ENCODE peak calls at places on chromosomes 3 and 15, in four cellular contexts. K, J, N and V are unnamed samples.

GRCh38 chr3:155407331-155407730 is 113.8 kb upstream of the STRIT1 start:
- DNase-seq in N (no peak), K (peak; percentile 34), J (no peak), V (no peak)

GRCh38 chr15:83292317-83292716 is 7.9 kb upstream of the BNC1 start:
- DNase-seq in J (peak; percentile 54), K (peak; percentile 90), N (no peak), V (no peak)

GRCh38 chr15:31442203-31443090 is 115.8 kb downstream of the KLF13 start:
- DNase-seq in K (peak; percentile 93), N (no peak), J (peak; percentile 95), V (no peak)

GRCh38 chr3:25473246-25473645 is 45.2 kb downstream of the RARB start:
- DNase-seq in J (no peak), K (peak; percentile 8), N (no peak), V (no peak)

GRCh38 chr15:93072440-93073394 is 16.3 kb downstream of the RGMA start:
- DNase-seq in K (peak; percentile 51), N (peak; percentile 86), J (peak; percentile 23), V (no peak)

GRCh38 chr3:107404727-107405519 is 27.7 kb downstream of the CCDC54 start:
- DNase-seq in K (peak; percentile 79), N (no peak), J (peak; percentile 65), V (no peak)

GRCh38 chr3:46566040-46566631 is at the start of gene LRRC2:
- DNase-seq in K (peak; percentile 81), N (peak; percentile 71), J (peak; percentile 76), V (no peak)

GRCh38 chr3:133880287-133880686 is 15.4 kb downstream of the RAB6B start:
- DNase-seq in N (peak; percentile 15), K (no peak), J (no peak), V (no peak)

GRCh38 chr3:139541156-139541897 is 1.8 kb upstream of the RBP1 start:
- DNase-seq in N (no peak), J (no peak), K (no peak), V (no peak)

GRCh38 chr15:100048736-100049135 is 293.0 kb downstream of the ADAMTS17 start:
- DNase-seq in J (no peak), N (no peak), K (no peak), V (no peak)

GRCh38 chr15:93046721-93047120 is 42.3 kb downstream of the RGMA start:
- DNase-seq in K (no peak), N (no peak), J (no peak), V (no peak)

GRCh38 chr3:78165876-78166275 is 1126.0 kb downstream of the ROBO2 start:
- DNase-seq in J (no peak), N (no peak), K (no peak), V (no peak)

GRCh38 chr3:145259166-145259565 is 901.8 kb downstream of the PLOD2 start:
- DNase-seq in J (no peak), K (no peak), N (no peak), V (no peak)

GRCh38 chr3:169863458-169863899 is 6.3 kb downstream of the LRRC31 start:
- DNase-seq in K (peak; percentile 73), J (peak; percentile 72), N (peak; percentile 69), V (peak; percentile 62)

GRCh38 chr15:79282371-79283251 is at the start of gene ANKRD34C:
- DNase-seq in J (no peak), K (no peak), N (peak; percentile 50), V (no peak)

GRCh38 chr15:69862540-69862939 is 235.2 kb downstream of the TLE3 start:
- DNase-seq in K (no peak), J (peak; percentile 84), N (no peak), V (no peak)

GRCh38 chr3:147816770-147817169 is 407.6 kb downstream of the ZIC1 start:
- DNase-seq in K (peak; percentile 38), J (no peak), N (no peak), V (peak; percentile 20)

GRCh38 chr3:170421147-170421641 is 2.5 kb downstream of the CLDN11 start:
- DNase-seq in N (no peak), J (peak; percentile 44), K (peak; percentile 62), V (no peak)

GRCh38 chr15:35522061-35522460 is 23.9 kb downstream of the DPH6 start:
- DNase-seq in K (no peak), N (no peak), J (peak; percentile 55), V (no peak)

GRCh38 chr3:58551636-58552180 is 14.7 kb upstream of the ACOX2 start:
- DNase-seq in K (no peak), J (no peak), N (no peak), V (no peak)

GRCh38 chr3:139561959-139562676 is 22.6 kb upstream of the RBP1 start:
- DNase-seq in K (peak; percentile 55), J (peak; percentile 43), N (peak; percentile 75), V (no peak)

GRCh38 chr3:126274735-126275734 is 82.2 kb downstream of the KLF15 start:
- DNase-seq in K (no peak), J (no peak), N (no peak), V (no peak)

GRCh38 chr15:76330281-76330680 is 6.3 kb upstream of the ISL2 start:
- DNase-seq in K (peak; percentile 75), N (peak; percentile 69), J (peak; percentile 46), V (no peak)

GRCh38 chr15:41513282-41514227 is at the start of gene LTK:
- DNase-seq in N (peak; percentile 73), K (peak; percentile 22), J (no peak), V (no peak)

GRCh38 chr15:67405208-67406191 is 115.4 kb upstream of the C15orf61 start:
- DNase-seq in N (no peak), J (peak; percentile 79), K (peak; percentile 27), V (no peak)

GRCh38 chr3:185818267-185818875 is 6.5 kb downstream of the IGF2BP2 start:
- DNase-seq in N (no peak), J (peak; percentile 34), K (peak; percentile 59), V (no peak)

GRCh38 chr15:85496551-85497545 is 116.4 kb downstream of the AKAP13 start:
- DNase-seq in K (no peak), J (no peak), N (no peak), V (no peak)

GRCh38 chr3:71784914-71785593 is at the start of gene PROK2:
- DNase-seq in K (peak; percentile 49), J (no peak), N (peak; percentile 52), V (no peak)

GRCh38 chr3:71786551-71786950 is 1.6 kb upstream of the PROK2 start:
- DNase-seq in K (peak; percentile 7), N (no peak), J (no peak), V (no peak)

GRCh38 chr3:71787851-71788405 is 3.0 kb upstream of the PROK2 start:
- DNase-seq in N (no peak), J (no peak), K (no peak), V (no peak)

GRCh38 chr3:71785594-71786472 is 885 bp upstream of the PROK2 start:
- DNase-seq in N (no peak), K (peak; percentile 25), J (no peak), V (no peak)

DNA sequence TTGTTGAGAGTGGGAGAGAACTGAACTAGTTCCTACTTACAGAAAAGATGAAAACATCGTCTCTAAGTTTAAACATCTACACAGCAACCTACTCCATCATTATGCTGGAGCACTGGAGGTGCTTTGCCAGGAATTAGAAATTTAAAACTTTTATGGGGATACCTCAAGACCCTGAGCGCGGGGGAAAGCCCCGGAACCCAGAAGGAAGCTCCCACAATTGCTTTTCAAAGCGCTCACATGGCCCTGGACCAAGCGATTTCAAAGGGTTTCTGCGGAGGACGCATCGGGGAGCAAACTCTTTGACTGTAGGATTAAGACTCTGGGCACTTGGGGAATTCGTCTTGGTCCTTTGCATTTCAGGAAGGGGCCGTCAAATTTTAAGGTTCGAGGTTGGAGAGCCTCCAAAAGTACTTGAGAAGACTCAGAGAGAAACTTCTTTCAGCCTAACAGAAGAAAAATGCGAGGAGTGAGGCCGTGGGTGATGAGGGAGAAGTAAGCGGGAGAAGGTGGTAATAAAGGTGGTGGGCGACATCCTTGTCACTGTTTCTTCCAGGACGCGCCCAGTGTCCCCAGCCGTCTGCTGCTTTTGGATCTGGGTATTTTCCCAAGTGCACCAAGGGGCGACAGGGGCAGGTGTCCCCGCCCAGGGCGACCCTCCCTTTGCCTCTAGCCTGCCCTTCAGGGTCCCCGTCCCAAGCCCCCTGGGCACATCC is 591 bp downstream of the PROK2 start:
- DNase-seq in K (no peak), J (no peak), N (no peak), V (no peak)
- H3K9ac ChIP-seq in K (no peak overlapping the region), J (no peak overlapping the region), N (no peak overlapping the region), V (peak overlapping the region; percentile 64)

GRCh38 chr3:172946061-172946460 is 195.0 kb downstream of the SPATA16 start:
- DNase-seq in K (no peak), J (no peak), N (no peak), V (no peak)

GRCh38 chr3:172953576-172953975 is 187.5 kb downstream of the SPATA16 start:
- DNase-seq in N (no peak), J (no peak), K (no peak), V (no peak)

GRCh38 chr3:172951511-172951910 is 189.5 kb downstream of the SPATA16 start:
- DNase-seq in K (no peak), N (no peak), J (no peak), V (no peak)
- H3K9ac ChIP-seq in K (no peak overlapping the region), N (no peak overlapping the region), J (no peak overlapping the region), V (no peak overlapping the region)

DNA sequence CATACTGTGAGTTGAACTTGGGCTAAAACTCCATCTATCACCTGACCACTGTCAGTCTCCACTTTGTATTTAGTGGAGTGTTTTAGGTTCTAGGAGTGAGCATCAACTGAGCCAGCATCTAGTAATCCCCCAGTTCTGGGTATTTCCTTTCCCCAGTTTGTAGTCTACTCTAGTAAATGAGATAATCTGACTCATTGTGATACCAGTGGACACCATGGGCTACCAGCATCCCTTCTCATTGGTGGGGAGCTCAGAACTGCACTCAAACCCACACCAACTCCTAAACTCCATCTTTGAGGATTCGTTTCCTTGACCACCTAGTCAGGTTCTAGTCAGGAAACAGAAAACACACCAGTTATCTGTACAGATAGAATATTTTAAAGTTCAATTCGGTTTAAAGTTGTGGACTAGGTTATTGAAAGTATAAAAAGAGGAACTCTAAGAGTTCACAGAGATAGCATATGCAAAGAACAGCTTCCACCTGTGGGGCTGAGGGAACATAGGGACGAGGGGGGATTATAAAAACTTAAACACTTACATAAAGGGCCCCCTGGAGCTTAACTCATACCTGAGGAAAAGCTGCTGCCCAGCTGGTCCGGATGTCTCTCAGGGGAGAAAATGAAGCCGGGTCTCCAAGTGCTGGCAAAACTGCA is 36.0 kb downstream of the LEO1 start:
- DNase-seq in N (no peak), K (no peak), J (peak; percentile 4), V (no peak)
- H3K9ac ChIP-seq in N (no peak overlapping the region), K (no peak overlapping the region), J (no peak overlapping the region), V (no peak overlapping the region)

GRCh38 chr3:48411606-48412374 is 18.1 kb downstream of the PLXNB1 start:
- DNase-seq in J (no peak), K (no peak), N (no peak), V (no peak)
- H3K9ac ChIP-seq in J (no peak overlapping the region), K (no peak overlapping the region), N (no peak overlapping the region), V (no peak overlapping the region)

DNA sequence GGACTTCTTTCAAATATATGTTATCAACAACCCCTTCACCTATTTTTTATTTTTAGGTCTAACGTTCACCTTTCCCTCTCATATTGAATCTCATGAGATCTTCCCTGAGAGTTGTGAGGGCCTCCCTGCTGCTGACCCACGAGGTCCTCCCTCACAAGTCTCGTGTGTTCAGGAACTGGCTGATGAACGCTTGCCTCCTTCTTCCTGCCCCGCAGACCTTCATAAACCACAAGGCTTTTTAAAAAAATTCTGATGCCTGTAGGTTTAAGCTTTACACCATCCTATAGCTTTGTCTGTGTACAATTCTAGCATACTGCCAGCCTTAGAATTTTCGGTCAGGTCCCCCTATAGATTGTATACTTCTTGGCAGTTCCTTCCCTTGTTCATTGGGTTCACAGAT is 50.5 kb downstream of the CHST2 start:
- DNase-seq in N (no peak), K (no peak), J (no peak), V (no peak)
- H3K9ac ChIP-seq in N (no peak overlapping the region), K (no peak overlapping the region), J (no peak overlapping the region), V (no peak overlapping the region)